ENCODE peak calls at places on chromosomes 11 and 22, in five cellular contexts. O is cardiac muscle cell, R is Peyer's patch, G is esophagus squamous epithelium, F is pancreas. L is an unnamed sample. For H3K27me3, the result is how much of the 10 kb centered on the place peaks cover.

GRCh38 chr11:61439615-61440014 is 9.7 kb downstream of the SDHAF2 start:
- DNase-seq in O (no peak), G (no peak), R (no peak), F (no peak), L (no peak)

GRCh38 chr11:130721736-130722135 is 194.5 kb downstream of the SNX19 start:
- DNase-seq in G (no peak), O (peak), R (no peak), F (no peak), L (peak)

GRCh38 chr22:22884888-22885840 is 2.5 kb upstream of the IGLL5 start:
- DNase-seq in G (no peak), R (no peak), F (no peak), O (no peak), L (peak)

GRCh38 chr11:18540207-18541009 is 13.7 kb upstream of the TSG101 start:
- DNase-seq in R (no peak), G (no peak), O (peak), F (no peak), L (no peak)

GRCh38 chr22:34877506-34877905 is 188.5 kb upstream of the ISX start:
- DNase-seq in F (no peak), G (no peak), O (no peak), R (no peak), L (no peak)

GRCh38 chr22:49622241-49623105 is 205.2 kb downstream of the BRD1 start:
- DNase-seq in O (no peak), G (no peak), R (no peak), F (no peak), L (no peak)

GRCh38 chr11:57641011-57641410 is 8.7 kb downstream of the YPEL4 start:
- DNase-seq in R (no peak), F (no peak), O (peak), G (no peak), L (peak)

GRCh38 chr11:8008212-8008611 is 21.1 kb downstream of the EIF3F start:
- DNase-seq in G (no peak), O (no peak), R (no peak), F (no peak), L (peak)

GRCh38 chr22:42337356-42337755 is 66.9 kb upstream of the TCF20 start:
- DNase-seq in G (no peak), F (no peak), O (no peak), R (no peak), L (no peak)

GRCh38 chr22:28801845-28802594 is 1.7 kb upstream of the XBP1 start:
- DNase-seq in F (peak), O (no peak), G (no peak), R (no peak), L (no peak)

GRCh38 chr11:6523253-6523652 is 26.2 kb downstream of the DNHD1 start:
- DNase-seq in G (no peak), O (peak), R (no peak), F (no peak), L (no peak)

GRCh38 chr11:88229303-88229702 is 54.1 kb upstream of the RAB38 start:
- DNase-seq in O (no peak), F (no peak), G (no peak), R (no peak), L (no peak)

GRCh38 chr11:32713496-32713895 is 81.0 kb downstream of the CCDC73 start:
- DNase-seq in R (no peak), G (no peak), F (no peak), O (peak), L (no peak)

GRCh38 chr11:62552931-62553838 is 6.6 kb upstream of the AHNAK start:
- DNase-seq in R (peak), O (peak), F (peak), G (no peak), L (peak)

GRCh38 chr11:76601272-76601671 is 69.3 kb downstream of the LRRC32 start:
- DNase-seq in G (no peak), R (no peak), O (no peak), F (no peak), L (no peak)

GRCh38 chr22:50523806-50524663 is 1.4 kb downstream of the SCO2 start:
- DNase-seq in O (no peak), R (peak), F (no peak), G (no peak), L (no peak)

GRCh38 chr11:101438126-101438525 is 145.7 kb downstream of the TRPC6 start:
- DNase-seq in R (no peak), O (no peak), F (no peak), G (no peak), L (no peak)

GRCh38 chr11:113728814-113729213 is 22.7 kb upstream of the TMPRSS5 start:
- DNase-seq in R (no peak), O (no peak), G (no peak), F (no peak), L (no peak)

GRCh38 chr11:132278801-132279574 is 908.6 kb downstream of the NTM start:
- DNase-seq in O (peak), R (no peak), G (no peak), F (no peak), L (peak)

GRCh38 chr22:33917744-33918406 is 2.4 kb downstream of the LARGE1 start:
- DNase-seq in R (no peak), G (no peak), O (no peak), F (no peak), L (peak)

GRCh38 chr22:25630446-25630845 is 66.0 kb downstream of the GRK3 start:
- DNase-seq in O (peak), G (no peak), R (no peak), F (no peak), L (no peak)

GRCh38 chr22:35380537-35381423 is at the start of gene HMOX1:
- DNase-seq in O (peak), R (peak), G (peak), F (peak), L (peak)

GRCh38 chr22:25661067-25661466 is 80.9 kb upstream of the MYO18B start:
- DNase-seq in F (no peak), G (no peak), R (no peak), O (peak), L (no peak)

GRCh38 chr22:49577168-49578060 is 250.3 kb downstream of the BRD1 start:
- DNase-seq in G (no peak), O (no peak), R (peak), F (no peak), L (peak)

GRCh38 chr22:49925525-49926128 is 7.2 kb downstream of the CRELD2 start:
- DNase-seq in F (peak), G (no peak), O (no peak), R (no peak), L (no peak)

GRCh38 chr22:32932176-32932575 is 126.0 kb downstream of the SYN3 start:
- DNase-seq in G (no peak), R (no peak), F (no peak), O (no peak), L (no peak)

GRCh38 chr22:26722159-26722558 is 64.8 kb downstream of the MIAT start:
- DNase-seq in R (no peak), O (peak), G (no peak), F (no peak), L (no peak)

GRCh38 chr11:44243633-44244343 is 66.2 kb downstream of the ALX4 start:
- DNase-seq in F (no peak), G (no peak), O (peak), R (no peak), L (peak)

GRCh38 chr11:16909375-16910035 is 104.7 kb downstream of the PLEKHA7 start:
- DNase-seq in G (no peak), O (no peak), R (no peak), F (no peak), L (no peak)

GRCh38 chr11:102313225-102313940 is 3.9 kb upstream of the BIRC3 start:
- DNase-seq in O (peak), F (no peak), G (no peak), R (no peak), L (no peak)

GRCh38 chr11:126165366-126166156 is 45.9 kb downstream of the RPUSD4 start:
- DNase-seq in G (no peak), F (no peak), R (no peak), O (peak), L (no peak)

GRCh38 chr11:13667245-13667644 is 1.2 kb upstream of the FAR1 start:
- DNase-seq in R (no peak), G (no peak), F (no peak), O (no peak), L (no peak)

GRCh38 chr11:45106440-45106839 is 40.0 kb upstream of the PRDM11 start:
- DNase-seq in G (no peak), O (no peak), F (no peak), R (no peak), L (no peak)

GRCh38 chr22:36467946-36468345 is 13.5 kb downstream of the TXN2 start:
- DNase-seq in R (no peak), G (no peak), O (peak), F (no peak), L (no peak)

GRCh38 chr22:50046481-50047245 is 11.4 kb downstream of the TTLL8 start:
- DNase-seq in G (no peak), R (no peak), F (no peak), O (no peak), L (no peak)

GRCh38 chr22:17984114-17984513 is 40.2 kb downstream of the MICAL3 start:
- DNase-seq in R (no peak), F (no peak), O (no peak), G (no peak), L (no peak)

GRCh38 chr11:46521947-46522681 is 71.7 kb downstream of the AMBRA1 start:
- DNase-seq in R (no peak), G (no peak), F (no peak), O (peak), L (no peak)

GRCh38 chr11:126082251-126083109 is 19.8 kb upstream of the CDON start:
- DNase-seq in R (no peak), G (no peak), F (no peak), O (no peak), L (peak)

GRCh38 chr11:2466869-2467694 is 22.3 kb downstream of the KCNQ1 start:
- DNase-seq in R (no peak), O (no peak), G (no peak), F (no peak), L (peak)

GRCh38 chr11:64498151-64498550 is 92.9 kb upstream of the SLC22A12 start:
- DNase-seq in F (no peak), R (no peak), O (no peak), G (no peak), L (no peak)
- H3K27me3 ChIP-seq in F (under half), R (under half), O (under half), G (under half), L (under half)

GRCh38 chr11:112616292-112617088 is 344.7 kb upstream of the NCAM1 start:
- DNase-seq in R (no peak), F (no peak), O (no peak), G (no peak), L (no peak)
- H3K27ac ChIP-seq in R (no peak), F (no peak), O (no peak), G (peak), L (no peak)

DNA sequence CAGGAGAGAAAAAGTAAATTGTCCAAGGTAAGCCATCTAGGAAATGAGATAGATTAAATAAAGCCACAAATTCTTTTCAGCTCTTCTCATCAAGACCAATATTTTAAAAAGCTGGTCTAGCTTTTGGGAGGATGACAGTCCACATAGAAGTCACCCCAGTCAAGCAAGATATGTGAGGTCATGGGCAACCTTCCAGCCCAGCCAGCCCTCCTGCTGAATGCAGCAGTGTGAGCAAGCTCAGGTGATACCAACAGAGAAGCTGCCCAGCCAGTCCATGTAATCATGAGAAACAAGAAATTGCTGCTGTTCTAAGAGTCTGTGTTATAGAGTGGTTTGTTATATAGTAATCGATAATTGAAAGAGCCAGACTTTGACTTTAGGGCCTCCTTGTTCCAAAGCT is 28.7 kb downstream of the KCNE3 start:
- DNase-seq in F (peak), G (no peak), R (no peak), O (no peak), L (no peak)
- TF ChIP-seq CTCF in F (no peak), G (no peak), R (no peak), O (no peak), L (no peak)

GRCh38 chr11:71343828-71344400 is 91.5 kb upstream of the SHANK2 start:
- DNase-seq in G (no peak), O (no peak), F (no peak), R (peak), L (no peak)

GRCh38 chr11:71341173-71341572 is 88.8 kb upstream of the SHANK2 start:
- DNase-seq in F (no peak), G (no peak), R (peak), O (no peak), L (no peak)

GRCh38 chr11:71341596-71341995 is 89.2 kb upstream of the SHANK2 start:
- DNase-seq in F (no peak), R (no peak), O (no peak), G (no peak), L (no peak)

GRCh38 chr11:71342116-71342515 is 89.7 kb upstream of the SHANK2 start:
- DNase-seq in G (no peak), R (peak), F (no peak), O (peak), L (no peak)

DNA sequence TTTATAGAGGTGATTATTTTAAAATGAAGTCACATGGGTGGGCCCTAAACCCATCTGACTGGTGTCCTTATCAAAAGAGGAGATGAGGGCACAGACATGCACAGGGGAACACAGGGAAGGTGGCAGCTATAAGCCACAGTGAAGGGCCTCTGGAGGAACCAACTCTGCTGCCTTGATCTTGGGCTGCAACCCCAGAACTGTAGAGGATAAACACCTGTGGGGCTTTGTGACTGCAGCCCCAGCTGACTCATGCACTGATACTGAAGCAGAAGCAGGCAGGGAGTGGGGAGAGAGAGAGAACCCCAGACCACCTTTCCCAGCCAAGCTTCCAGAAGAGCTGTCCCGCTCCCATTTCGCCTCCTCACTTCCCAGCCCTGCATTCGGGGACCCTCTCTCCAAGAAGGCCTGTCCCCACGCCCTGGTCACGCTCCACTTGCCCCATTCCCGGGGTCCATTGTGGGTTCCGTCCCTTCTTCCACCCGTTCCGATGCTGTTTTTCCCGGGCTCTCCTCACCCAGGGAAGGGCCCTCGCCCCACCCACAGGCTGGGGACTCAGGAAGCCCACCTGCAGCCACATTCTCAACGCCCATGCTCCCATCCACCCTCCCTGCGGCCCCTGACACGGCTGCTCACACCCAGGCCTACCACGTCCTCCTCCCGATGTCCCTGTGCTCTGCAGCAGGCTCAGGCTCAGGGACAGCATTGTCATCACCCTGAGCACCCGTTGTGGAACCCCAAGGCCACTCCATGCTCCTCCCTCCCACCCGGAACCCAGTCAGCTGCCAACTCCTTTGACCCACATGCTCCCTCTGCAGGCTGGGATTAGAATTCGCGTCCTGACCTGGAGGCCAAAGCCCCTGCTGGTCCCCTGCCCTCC is 90.8 kb upstream of the SHANK2 start:
- DNase-seq in O (peak), G (no peak), R (peak), F (peak), L (peak)
- H3K27me3 ChIP-seq in O (under half), G (under half), R (under half), F (under half), L (under half)

GRCh38 chr22:44387486-44387885 is 74.7 kb upstream of the SHISAL1 start:
- DNase-seq in F (no peak), R (peak), O (no peak), G (no peak), L (peak)

GRCh38 chr22:44384563-44384940 is 71.8 kb upstream of the SHISAL1 start:
- DNase-seq in O (no peak), F (no peak), G (no peak), R (peak), L (peak)

GRCh38 chr22:44385781-44386180 is 73.0 kb upstream of the SHISAL1 start:
- DNase-seq in R (no peak), G (no peak), O (no peak), F (no peak), L (peak)

GRCh38 chr22:44384981-44385610 is 72.3 kb upstream of the SHISAL1 start:
- DNase-seq in O (no peak), R (peak), G (no peak), F (no peak), L (peak)

GRCh38 chr22:44386386-44387035 is 73.8 kb upstream of the SHISAL1 start:
- DNase-seq in F (no peak), R (peak), G (no peak), O (no peak), L (peak)
- H3K27ac ChIP-seq in F (no peak), R (no peak), G (no peak), O (no peak), L (no peak)

GRCh38 chr11:72692498-72693237 is 18.4 kb upstream of the PDE2A start:
- DNase-seq in O (no peak), G (no peak), F (no peak), R (no peak), L (no peak)

GRCh38 chr11:72697814-72698213 is 23.6 kb upstream of the PDE2A start:
- DNase-seq in F (no peak), O (no peak), G (no peak), R (no peak), L (no peak)

GRCh38 chr11:72695354-72695753 is 21.1 kb upstream of the PDE2A start:
- DNase-seq in R (no peak), G (no peak), F (no peak), O (no peak), L (no peak)

GRCh38 chr11:72696866-72697428 is 22.7 kb upstream of the PDE2A start:
- DNase-seq in G (no peak), R (no peak), O (no peak), F (peak), L (peak)

GRCh38 chr11:72693271-72693968 is 19.2 kb upstream of the PDE2A start:
- DNase-seq in G (no peak), O (no peak), F (no peak), R (no peak), L (peak)
- TF ChIP-seq CTCF in G (no peak), O (no peak), F (no peak), R (no peak), L (peak)

L was measured in endodermal cell.